ENCODE peak calls at places on chromosomes 6 and 20, in seven cellular contexts. One of them, this sample, is unnamed.

GRCh38 chr20:38079353-38079752 is 45.8 kb downstream of the RPRD1B start:
- DNase-seq in GM23248: no peak
- DNase-seq in ovary: no peak
- DNase-seq in endothelial cell of umbilical vein: no peak
- DNase-seq in A549: no peak
- DNase-seq in heart right ventricle: no peak
- DNase-seq in small intestine: no peak
- DNase-seq in this sample: no peak

GRCh38 chr6:111210074-111210729 is 122.9 kb downstream of the SLC16A10 start:
- DNase-seq in GM23248: peak; percentile 72
- DNase-seq in endothelial cell of umbilical vein: peak; percentile 73
- DNase-seq in small intestine: peak; percentile 74
- DNase-seq in A549: peak; percentile 51
- DNase-seq in heart right ventricle: no peak
- DNase-seq in ovary: no peak
- DNase-seq in this sample: peak; percentile 88

GRCh38 chr6:87718662-87719433 is 16.8 kb upstream of the AKIRIN2 start:
- DNase-seq in endothelial cell of umbilical vein: no peak
- DNase-seq in A549: no peak
- DNase-seq in GM23248: peak; percentile 65
- DNase-seq in heart right ventricle: no peak
- DNase-seq in ovary: no peak
- DNase-seq in small intestine: peak; percentile 61
- DNase-seq in this sample: peak; percentile 71

GRCh38 chr6:16273266-16273665 is 34.9 kb downstream of the GMPR start:
- DNase-seq in GM23248: peak; percentile 28
- DNase-seq in endothelial cell of umbilical vein: peak; percentile 15
- DNase-seq in ovary: no peak
- DNase-seq in heart right ventricle: no peak
- DNase-seq in A549: no peak
- DNase-seq in small intestine: no peak
- DNase-seq in this sample: peak; percentile 67

GRCh38 chr6:118748311-118749062 is 97.1 kb upstream of the CEP85L start:
- DNase-seq in ovary: peak; percentile 63
- DNase-seq in GM23248: peak; percentile 76
- DNase-seq in endothelial cell of umbilical vein: peak; percentile 14
- DNase-seq in A549: no peak
- DNase-seq in heart right ventricle: peak; percentile 19
- DNase-seq in small intestine: no peak
- DNase-seq in this sample: peak; percentile 56

GRCh38 chr6:151482290-151482689 is 11.5 kb upstream of the CCDC170 start:
- DNase-seq in small intestine: no peak
- DNase-seq in endothelial cell of umbilical vein: peak; percentile 73
- DNase-seq in GM23248: peak; percentile 53
- DNase-seq in heart right ventricle: no peak
- DNase-seq in A549: no peak
- DNase-seq in ovary: no peak
- DNase-seq in this sample: peak; percentile 60

GRCh38 chr6:133512410-133513016 is 271.4 kb downstream of the EYA4 start:
- DNase-seq in A549: peak; percentile 53
- DNase-seq in heart right ventricle: peak; percentile 21
- DNase-seq in ovary: peak; percentile 36
- DNase-seq in small intestine: peak; percentile 12
- DNase-seq in GM23248: peak; percentile 70
- DNase-seq in endothelial cell of umbilical vein: peak; percentile 60
- DNase-seq in this sample: peak; percentile 81

GRCh38 chr6:52399511-52400315 is 20.4 kb upstream of the EFHC1 start:
- DNase-seq in endothelial cell of umbilical vein: peak; percentile 59
- DNase-seq in A549: peak; percentile 58
- DNase-seq in small intestine: peak; percentile 74
- DNase-seq in ovary: no peak
- DNase-seq in heart right ventricle: no peak
- DNase-seq in GM23248: peak; percentile 83
- DNase-seq in this sample: peak; percentile 81

GRCh38 chr6:35668708-35669440 is 19.8 kb downstream of the FKBP5 start:
- DNase-seq in heart right ventricle: no peak
- DNase-seq in GM23248: peak; percentile 36
- DNase-seq in A549: no peak
- DNase-seq in endothelial cell of umbilical vein: no peak
- DNase-seq in small intestine: no peak
- DNase-seq in ovary: no peak
- DNase-seq in this sample: peak; percentile 80

GRCh38 chr6:127516676-127517273 is 2.4 kb downstream of the MTCL3 start:
- DNase-seq in A549: peak; percentile 55
- DNase-seq in small intestine: peak; percentile 30
- DNase-seq in heart right ventricle: no peak
- DNase-seq in ovary: no peak
- DNase-seq in endothelial cell of umbilical vein: peak; percentile 45
- DNase-seq in GM23248: peak; percentile 69
- DNase-seq in this sample: peak; percentile 67

GRCh38 chr6:18742406-18742805 is 355.3 kb downstream of the RNF144B start:
- DNase-seq in small intestine: no peak
- DNase-seq in heart right ventricle: no peak
- DNase-seq in endothelial cell of umbilical vein: no peak
- DNase-seq in ovary: no peak
- DNase-seq in A549: no peak
- DNase-seq in GM23248: peak; percentile 78
- DNase-seq in this sample: peak; percentile 27

GRCh38 chr20:1185781-1186334 is 1.1 kb upstream of the TMEM74B start:
- DNase-seq in ovary: no peak
- DNase-seq in A549: peak; percentile 78
- DNase-seq in heart right ventricle: peak; percentile 59
- DNase-seq in endothelial cell of umbilical vein: peak; percentile 48
- DNase-seq in small intestine: peak; percentile 68
- DNase-seq in GM23248: peak; percentile 69
- DNase-seq in this sample: peak; percentile 56

GRCh38 chr20:48919882-48920526 is 1.5 kb upstream of the ARFGEF2 start:
- DNase-seq in heart right ventricle: no peak
- DNase-seq in ovary: no peak
- DNase-seq in endothelial cell of umbilical vein: no peak
- DNase-seq in small intestine: peak; percentile 60
- DNase-seq in A549: no peak
- DNase-seq in GM23248: no peak
- DNase-seq in this sample: no peak

DNA sequence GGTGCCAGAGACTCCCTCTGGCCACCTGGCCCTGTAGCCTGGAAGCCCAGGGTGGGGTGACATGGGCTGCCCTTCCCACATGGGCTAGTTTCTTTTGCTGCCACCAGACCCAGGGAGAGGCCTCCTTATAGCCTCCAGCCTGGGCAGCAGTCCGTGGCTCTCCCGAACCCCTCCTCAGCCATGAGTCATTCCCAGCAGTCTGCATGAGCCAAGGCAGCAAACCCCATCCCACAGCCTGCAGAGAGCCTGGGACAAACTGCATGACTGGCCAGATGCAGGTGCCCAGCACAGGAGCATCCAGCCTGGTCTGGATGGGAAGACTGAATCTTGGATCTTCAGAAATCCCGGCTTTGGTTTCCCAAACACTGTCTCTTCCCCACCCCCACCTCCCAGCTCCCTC is 75.7 kb downstream of the MRPL14 start:
- DNase-seq in endothelial cell of umbilical vein: no peak
- DNase-seq in GM23248: peak; percentile 87
- DNase-seq in A549: no peak
- DNase-seq in heart right ventricle: no peak
- DNase-seq in ovary: no peak
- DNase-seq in small intestine: no peak
- DNase-seq in this sample: peak; percentile 83
- H3K4me1 ChIP-seq in endothelial cell of umbilical vein: peaks cover 17% of the 10 kb centered on the region
- H3K4me1 ChIP-seq in GM23248: peaks cover 77% of the 10 kb centered on the region
- H3K4me1 ChIP-seq in A549: peaks cover 98% of the 10 kb centered on the region
- H3K4me1 ChIP-seq in heart right ventricle: peaks cover 37% of the 10 kb centered on the region
- H3K4me1 ChIP-seq in ovary: no peaks in the 10 kb centered on the region
- H3K4me1 ChIP-seq in small intestine: no peaks in the 10 kb centered on the region
- H3K4me1 ChIP-seq in this sample: peaks cover 51% of the 10 kb centered on the region

GRCh38 chr6:21668794-21669193 is 75.2 kb downstream of the SOX4 start:
- DNase-seq in A549: no peak
- DNase-seq in ovary: no peak
- DNase-seq in endothelial cell of umbilical vein: peak; percentile 30
- DNase-seq in heart right ventricle: no peak
- DNase-seq in small intestine: no peak
- DNase-seq in GM23248: no peak
- DNase-seq in this sample: no peak
- H3K4me1 ChIP-seq in A549: peaks cover 3% of the 10 kb centered on the region
- H3K4me1 ChIP-seq in ovary: no peaks in the 10 kb centered on the region
- H3K4me1 ChIP-seq in endothelial cell of umbilical vein: peaks cover 27% of the 10 kb centered on the region
- H3K4me1 ChIP-seq in heart right ventricle: peaks cover 21% of the 10 kb centered on the region
- H3K4me1 ChIP-seq in small intestine: no peaks in the 10 kb centered on the region
- H3K4me1 ChIP-seq in GM23248: peaks cover 6% of the 10 kb centered on the region
- H3K4me1 ChIP-seq in this sample: peaks cover 16% of the 10 kb centered on the region

GRCh38 chr20:62369508-62370114 is 2.5 kb upstream of the LAMA5 start:
- DNase-seq in A549: peak; percentile 83
- DNase-seq in heart right ventricle: peak; percentile 15
- DNase-seq in endothelial cell of umbilical vein: no peak
- DNase-seq in GM23248: no peak
- DNase-seq in small intestine: no peak
- DNase-seq in ovary: no peak
- DNase-seq in this sample: no peak
- H3K4me1 ChIP-seq in A549: peaks cover 53% of the 10 kb centered on the region
- H3K4me1 ChIP-seq in heart right ventricle: peaks cover 57% of the 10 kb centered on the region
- H3K4me1 ChIP-seq in endothelial cell of umbilical vein: peaks cover 30% of the 10 kb centered on the region
- H3K4me1 ChIP-seq in GM23248: peaks cover 21% of the 10 kb centered on the region
- H3K4me1 ChIP-seq in small intestine: no peaks in the 10 kb centered on the region
- H3K4me1 ChIP-seq in ovary: peaks cover 16% of the 10 kb centered on the region
- H3K4me1 ChIP-seq in this sample: peaks cover 38% of the 10 kb centered on the region

DNA sequence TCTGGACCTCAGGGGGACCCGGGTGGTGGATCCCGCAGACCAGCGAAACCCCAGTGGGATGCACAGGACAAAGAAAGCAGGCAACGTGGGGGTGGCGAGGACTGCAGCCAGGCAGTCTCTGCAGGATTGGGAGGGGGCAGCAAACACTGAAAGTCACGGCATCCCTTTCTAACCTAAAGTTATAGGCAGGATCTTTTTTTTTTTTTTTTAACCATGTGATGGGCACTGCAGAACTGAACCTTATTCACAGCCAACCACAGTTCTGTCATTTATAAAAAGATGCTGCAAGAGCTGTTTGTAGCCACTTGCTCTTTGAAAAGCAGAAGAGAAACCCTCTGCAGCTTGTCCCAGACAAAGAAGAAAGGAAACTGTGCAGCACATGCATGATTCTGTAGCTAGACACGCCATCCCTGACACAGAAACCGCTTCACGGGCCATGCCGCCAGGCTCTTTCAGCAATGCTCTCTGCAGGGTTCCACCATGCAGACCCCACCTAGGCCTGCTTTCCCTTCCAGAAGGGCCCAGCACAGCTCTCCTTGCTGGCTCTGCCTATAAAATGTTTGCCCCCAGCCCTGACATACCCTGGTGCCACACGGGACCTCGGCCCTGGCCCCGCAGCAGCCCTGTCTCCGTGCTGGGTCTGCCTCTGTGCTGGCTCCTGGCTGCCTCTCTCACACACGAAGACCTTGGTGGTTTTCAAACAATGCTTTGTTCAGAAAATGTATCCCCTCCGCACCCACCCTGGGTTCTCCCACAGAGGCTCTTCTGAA is 70.8 kb downstream of the PYGB start:
- DNase-seq in ovary: no peak
- DNase-seq in A549: no peak
- DNase-seq in endothelial cell of umbilical vein: no peak
- DNase-seq in GM23248: no peak
- DNase-seq in heart right ventricle: no peak
- DNase-seq in small intestine: no peak
- DNase-seq in this sample: no peak
- H3K4me1 ChIP-seq in ovary: no peaks in the 10 kb centered on the region
- H3K4me1 ChIP-seq in A549: peaks cover 27% of the 10 kb centered on the region
- H3K4me1 ChIP-seq in endothelial cell of umbilical vein: no peaks in the 10 kb centered on the region
- H3K4me1 ChIP-seq in GM23248: peaks cover 8% of the 10 kb centered on the region
- H3K4me1 ChIP-seq in heart right ventricle: peaks cover 9% of the 10 kb centered on the region
- H3K4me1 ChIP-seq in small intestine: no peaks in the 10 kb centered on the region
- H3K4me1 ChIP-seq in this sample: peaks cover 21% of the 10 kb centered on the region

GRCh38 chr6:168634928-168635327 is 193.9 kb downstream of the SMOC2 start:
- DNase-seq in A549: no peak
- DNase-seq in small intestine: no peak
- DNase-seq in heart right ventricle: no peak
- DNase-seq in GM23248: no peak
- DNase-seq in ovary: no peak
- DNase-seq in endothelial cell of umbilical vein: no peak
- DNase-seq in this sample: no peak
- H3K4me1 ChIP-seq in A549: no peaks in the 10 kb centered on the region
- H3K4me1 ChIP-seq in small intestine: no peaks in the 10 kb centered on the region
- H3K4me1 ChIP-seq in heart right ventricle: no peaks in the 10 kb centered on the region
- H3K4me1 ChIP-seq in GM23248: no peaks in the 10 kb centered on the region
- H3K4me1 ChIP-seq in ovary: peaks cover 18% of the 10 kb centered on the region
- H3K4me1 ChIP-seq in endothelial cell of umbilical vein: no peaks in the 10 kb centered on the region
- H3K4me1 ChIP-seq in this sample: peaks cover 8% of the 10 kb centered on the region

GRCh38 chr6:89750338-89750737 is 69.3 kb downstream of the MDN1 start:
- DNase-seq in ovary: no peak
- DNase-seq in endothelial cell of umbilical vein: no peak
- DNase-seq in A549: no peak
- DNase-seq in GM23248: no peak
- DNase-seq in small intestine: no peak
- DNase-seq in heart right ventricle: no peak
- DNase-seq in this sample: no peak
- H3K4me1 ChIP-seq in ovary: no peaks in the 10 kb centered on the region
- H3K4me1 ChIP-seq in endothelial cell of umbilical vein: no peaks in the 10 kb centered on the region
- H3K4me1 ChIP-seq in A549: no peaks in the 10 kb centered on the region
- H3K4me1 ChIP-seq in GM23248: no peaks in the 10 kb centered on the region
- H3K4me1 ChIP-seq in small intestine: no peaks in the 10 kb centered on the region
- H3K4me1 ChIP-seq in heart right ventricle: no peaks in the 10 kb centered on the region
- H3K4me1 ChIP-seq in this sample: peaks cover 15% of the 10 kb centered on the region

DNA sequence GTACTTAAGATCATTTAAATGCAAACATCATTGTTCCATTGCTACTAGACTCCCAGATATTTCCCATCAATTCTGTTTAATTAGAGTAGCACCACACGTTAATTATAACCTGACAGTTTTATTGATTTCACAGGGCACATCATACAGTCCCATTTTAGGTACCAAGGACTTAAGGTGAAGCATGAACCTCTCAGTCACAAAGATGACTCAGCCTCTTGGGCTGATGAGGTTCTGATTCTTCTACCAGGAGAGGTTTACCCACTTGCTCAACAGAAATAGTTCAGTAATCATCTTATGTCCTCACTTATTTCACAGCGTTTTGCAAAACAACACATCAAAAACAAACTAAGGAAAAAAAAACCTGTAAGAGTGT is 98.5 kb downstream of the HIVEP2 start:
- DNase-seq in A549: no peak
- DNase-seq in small intestine: no peak
- DNase-seq in endothelial cell of umbilical vein: no peak
- DNase-seq in heart right ventricle: no peak
- DNase-seq in ovary: no peak
- DNase-seq in GM23248: peak; percentile 80
- DNase-seq in this sample: peak; percentile 79
- H3K4me1 ChIP-seq in A549: peaks cover 59% of the 10 kb centered on the region
- H3K4me1 ChIP-seq in small intestine: peaks cover 9% of the 10 kb centered on the region
- H3K4me1 ChIP-seq in endothelial cell of umbilical vein: peaks cover 65% of the 10 kb centered on the region
- H3K4me1 ChIP-seq in heart right ventricle: peaks cover 54% of the 10 kb centered on the region
- H3K4me1 ChIP-seq in ovary: peaks cover 13% of the 10 kb centered on the region
- H3K4me1 ChIP-seq in GM23248: peaks cover 97% of the 10 kb centered on the region
- H3K4me1 ChIP-seq in this sample: peaks cover 79% of the 10 kb centered on the region

This sample was measured in adipocyte.